ENCODE peak calls at places on chromosomes 1 and 21, in four cellular contexts. P is fibroblast of lung, X is tibial artery, J is lower lobe of right lung. O is an unnamed sample. For H3K4me1, the result is how much of the 10 kb centered on the place peaks cover.

GRCh38 chr1:232142403-232143314 is 487.3 kb downstream of the SIPA1L2 start:
- DNase-seq in P (peak), X (peak), J (no peak), O (peak)

GRCh38 chr1:47228644-47229030 is 3.4 kb downstream of the TAL1 start:
- DNase-seq in P (no peak), X (no peak), J (no peak), O (no peak)

GRCh38 chr1:29675481-29676263 is 439.4 kb downstream of the PTPRU start:
- DNase-seq in P (no peak), X (peak), J (no peak), O (no peak)

GRCh38 chr1:161473363-161473762 is 31.9 kb upstream of the FCGR2A start:
- DNase-seq in P (peak), X (no peak), J (no peak), O (no peak)

GRCh38 chr1:93665015-93665414 is 16.6 kb downstream of the BCAR3 start:
- DNase-seq in P (no peak), X (no peak), J (no peak), O (no peak)

GRCh38 chr21:17572431-17572830 is 40.3 kb downstream of the BTG3 start:
- DNase-seq in P (no peak), X (no peak), J (no peak), O (no peak)

GRCh38 chr1:47449702-47450552 is 12.1 kb downstream of the FOXD2 start:
- DNase-seq in P (no peak), X (no peak), J (peak), O (no peak)

GRCh38 chr1:246193537-246193936 is 313.5 kb downstream of the SMYD3 start:
- DNase-seq in P (no peak), X (no peak), J (no peak), O (no peak)

GRCh38 chr1:181398544-181398943 is 84.8 kb upstream of the CACNA1E start:
- DNase-seq in P (no peak), X (no peak), J (no peak), O (no peak)

GRCh38 chr1:19845166-19845954 is 30.3 kb upstream of the RNF186 start:
- DNase-seq in P (peak), X (no peak), J (no peak), O (no peak)

GRCh38 chr21:23695449-23695848 is 1911.8 kb downstream of the MRPL39 start:
- DNase-seq in P (no peak), X (no peak), J (no peak), O (no peak)

GRCh38 chr1:62392951-62393350 is 43.9 kb upstream of the USP1 start:
- DNase-seq in P (no peak), X (no peak), J (no peak), O (no peak)

GRCh38 chr21:17900990-17901385 is 81.8 kb upstream of the C21orf91 start:
- DNase-seq in P (no peak), X (no peak), J (no peak), O (no peak)

GRCh38 chr1:186175588-186175987 is 199.5 kb downstream of the TPR start:
- DNase-seq in P (peak), X (no peak), J (no peak), O (no peak)

GRCh38 chr1:227449051-227449450 is 114.3 kb upstream of the ZNF678 start:
- DNase-seq in P (peak), X (no peak), J (no peak), O (no peak)

GRCh38 chr1:246001142-246001812 is 505.8 kb downstream of the SMYD3 start:
- DNase-seq in P (peak), X (no peak), J (no peak), O (no peak)

GRCh38 chr21:35540950-35541632 is 492.0 kb upstream of the RUNX1 start:
- DNase-seq in P (no peak), X (no peak), J (no peak), O (no peak)

GRCh38 chr21:38293113-38293512 is 36.3 kb downstream of the KCNJ15 start:
- DNase-seq in P (no peak), X (no peak), J (no peak), O (no peak)

GRCh38 chr1:236081546-236082227 is 16.8 kb upstream of the NID1 start:
- DNase-seq in P (no peak), X (no peak), J (no peak), O (no peak)

GRCh38 chr1:25098717-25099116 is 133.6 kb downstream of the SYF2 start:
- DNase-seq in P (no peak), X (no peak), J (no peak), O (no peak)

GRCh38 chr1:107138767-107139445 is 1.9 kb upstream of the NTNG1 start:
- DNase-seq in P (no peak), X (no peak), J (no peak), O (no peak)

GRCh38 chr21:45084121-45084520 is 9.7 kb downstream of the ADARB1 start:
- DNase-seq in P (no peak), X (no peak), J (no peak), O (no peak)

GRCh38 chr1:191993549-191993948 is 164.7 kb upstream of the RGS18 start:
- DNase-seq in P (peak), X (no peak), J (no peak), O (no peak)

GRCh38 chr1:243716901-243717300 is 133.1 kb downstream of the AKT3 start:
- DNase-seq in P (no peak), X (no peak), J (no peak), O (no peak)

GRCh38 chr21:42970946-42971653 is 3.3 kb upstream of the PKNOX1 start:
- DNase-seq in P (no peak), X (no peak), J (no peak), O (no peak)

GRCh38 chr21:29287383-29287782 is 11.3 kb upstream of the BACH1 start:
- DNase-seq in P (no peak), X (no peak), J (no peak), O (no peak)

GRCh38 chr1:94698759-94699502 is 121.2 kb upstream of the SLC44A3 start:
- DNase-seq in P (no peak), X (no peak), J (no peak), O (no peak)

GRCh38 chr1:205319081-205320018 is 2.2 kb downstream of the NUAK2 start:
- DNase-seq in P (peak), X (peak), J (peak), O (no peak)

GRCh38 chr1:218069180-218069579 is 215.9 kb upstream of the RRP15 start:
- DNase-seq in P (no peak), X (no peak), J (no peak), O (no peak)

GRCh38 chr1:43367026-43367903 is 546 bp downstream of the ELOVL1 start:
- DNase-seq in P (no peak), X (peak), J (peak), O (no peak)

GRCh38 chr1:161440312-161440894 is 64.9 kb upstream of the FCGR2A start:
- DNase-seq in P (peak), X (no peak), J (peak), O (no peak)

GRCh38 chr1:220367833-220368232 is 95.6 kb upstream of the RAB3GAP2 start:
- DNase-seq in P (no peak), X (no peak), J (no peak), O (no peak)

GRCh38 chr1:184188091-184188490 is 136.6 kb downstream of the TSEN15 start:
- DNase-seq in P (no peak), X (no peak), J (no peak), O (no peak)

GRCh38 chr1:239011382-239011781 is 375.0 kb upstream of the CHRM3 start:
- DNase-seq in P (no peak), X (no peak), J (no peak), O (no peak)

GRCh38 chr1:56153276-56153675 is 426.1 kb downstream of the PLPP3 start:
- DNase-seq in P (no peak), X (no peak), J (no peak), O (no peak)

GRCh38 chr1:98053471-98054366 is 132.9 kb upstream of the DPYD start:
- DNase-seq in P (peak), X (peak), J (peak), O (no peak)

GRCh38 chr1:169186106-169186505 is 79.6 kb downstream of the ATP1B1 start:
- DNase-seq in P (peak), X (no peak), J (no peak), O (no peak)

DNA sequence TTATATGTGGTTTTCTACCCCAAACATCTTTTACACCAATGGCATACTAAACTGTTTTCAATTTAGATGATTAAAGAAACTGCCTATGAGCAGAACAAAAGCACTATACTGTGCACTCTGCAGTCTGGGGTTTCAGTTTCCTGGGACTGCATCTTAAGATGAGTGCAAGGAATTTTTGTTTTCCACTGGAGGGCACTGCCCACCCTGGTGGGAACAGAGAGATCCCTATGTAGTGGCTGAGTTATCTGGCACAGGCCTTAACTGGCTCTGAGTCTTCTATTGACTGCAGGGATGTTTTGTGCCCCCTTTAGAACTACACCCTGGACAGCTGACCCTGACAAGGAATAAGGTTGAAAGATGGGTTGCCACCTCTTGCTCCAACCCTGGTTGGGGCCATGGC is 12.0 kb downstream of the PROK1 start:
- DNase-seq in P (peak), X (no peak), J (no peak), O (no peak)
- TF ChIP-seq CTCF in P (no peak), X (no peak), J (no peak), O (no peak)

GRCh38 chr1:59124166-59124565 is 172.7 kb upstream of the FGGY start:
- DNase-seq in P (peak), X (no peak), J (no peak), O (no peak)

GRCh38 chr1:59125154-59125553 is 171.7 kb upstream of the FGGY start:
- DNase-seq in P (no peak), X (no peak), J (no peak), O (no peak)

GRCh38 chr1:59126361-59126760 is 170.5 kb upstream of the FGGY start:
- DNase-seq in P (no peak), X (no peak), J (no peak), O (no peak)

GRCh38 chr1:59128239-59128736 is 168.6 kb upstream of the FGGY start:
- DNase-seq in P (no peak), X (no peak), J (no peak), O (no peak)

GRCh38 chr1:59125711-59126320 is 171.1 kb upstream of the FGGY start:
- DNase-seq in P (no peak), X (no peak), J (no peak), O (no peak)
- H3K4me1 ChIP-seq in P (under half), X (under half), J (under half), O (under half)

GRCh38 chr1:117589531-117589930 is 16.3 kb upstream of the TENT5C start:
- DNase-seq in P (no peak), X (no peak), J (no peak), O (no peak)

GRCh38 chr1:117587479-117588356 is 18.1 kb upstream of the TENT5C start:
- DNase-seq in P (no peak), X (peak), J (no peak), O (no peak)

GRCh38 chr1:117586337-117586736 is 19.5 kb upstream of the TENT5C start:
- DNase-seq in P (no peak), X (no peak), J (no peak), O (no peak)

GRCh38 chr1:117585086-117585485 is 20.8 kb upstream of the TENT5C start:
- DNase-seq in P (no peak), X (peak), J (no peak), O (no peak)

DNA sequence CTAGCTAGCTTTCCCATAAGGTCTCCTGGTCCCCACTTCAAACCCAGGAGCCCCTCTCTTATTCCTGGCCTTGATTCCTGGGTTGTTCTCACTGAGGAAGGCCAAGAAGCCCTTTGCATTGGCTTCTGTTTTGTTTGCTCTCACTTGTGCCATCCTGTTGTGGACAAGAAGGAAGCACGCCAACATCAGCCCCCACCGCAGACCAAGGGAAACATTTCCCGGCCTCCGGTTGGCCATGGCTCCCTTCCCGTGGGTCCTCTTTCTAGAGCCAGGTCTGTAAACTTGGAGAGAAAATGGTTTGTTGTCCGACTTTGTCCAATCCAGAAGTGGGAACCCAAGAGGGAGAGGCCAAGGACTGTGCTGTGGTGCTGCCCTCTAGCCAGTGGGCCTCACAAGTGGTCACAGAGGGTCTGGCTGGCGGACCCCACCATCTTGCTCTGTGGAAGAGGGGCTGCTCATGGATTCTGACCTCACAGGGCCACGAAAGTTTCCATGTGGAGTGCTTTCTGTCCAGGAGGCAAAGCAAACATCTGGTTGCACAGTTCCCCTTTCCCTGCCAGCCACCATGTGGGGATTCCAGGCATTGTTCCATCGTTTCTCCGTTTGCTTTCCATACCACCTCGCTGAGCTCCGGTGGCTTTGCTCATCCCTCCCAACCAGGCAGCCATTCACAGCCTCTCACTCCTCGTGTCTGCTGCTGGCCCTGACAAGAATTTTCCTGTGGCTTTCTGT is 18.9 kb upstream of the TENT5C start:
- DNase-seq in P (no peak), X (peak), J (no peak), O (no peak)
- TF ChIP-seq CTCF in P (peak), X (no peak), J (no peak), O (no peak)

GRCh38 chr1:13728104-13728503 is 28.1 kb downstream of the PRDM2 start:
- DNase-seq in P (no peak), X (no peak), J (no peak), O (no peak)

GRCh38 chr1:13730751-13731482 is 30.9 kb downstream of the PRDM2 start:
- DNase-seq in P (no peak), X (no peak), J (peak), O (peak)

GRCh38 chr1:13731897-13732296 is 31.9 kb downstream of the PRDM2 start:
- DNase-seq in P (no peak), X (no peak), J (no peak), O (no peak)

GRCh38 chr1:13732971-13733667 is 33.1 kb downstream of the PRDM2 start:
- DNase-seq in P (no peak), X (no peak), J (no peak), O (no peak)

GRCh38 chr1:13730301-13730700 is 30.3 kb downstream of the PRDM2 start:
- DNase-seq in P (no peak), X (no peak), J (no peak), O (no peak)
- H3K4me1 ChIP-seq in P (under half), X (under half), J (under half), O (under half)

GRCh38 chr1:151801846-151802245 is 3.4 kb downstream of the LINGO4 start:
- DNase-seq in P (no peak), X (no peak), J (no peak), O (peak)

GRCh38 chr1:151800830-151801229 is 4.4 kb downstream of the LINGO4 start:
- DNase-seq in P (no peak), X (no peak), J (no peak), O (peak)

GRCh38 chr1:151801310-151801820 is 3.9 kb downstream of the LINGO4 start:
- DNase-seq in P (no peak), X (no peak), J (no peak), O (peak)

GRCh38 chr1:151803164-151803563 is 2.1 kb downstream of the LINGO4 start:
- DNase-seq in P (no peak), X (no peak), J (no peak), O (peak)

DNA sequence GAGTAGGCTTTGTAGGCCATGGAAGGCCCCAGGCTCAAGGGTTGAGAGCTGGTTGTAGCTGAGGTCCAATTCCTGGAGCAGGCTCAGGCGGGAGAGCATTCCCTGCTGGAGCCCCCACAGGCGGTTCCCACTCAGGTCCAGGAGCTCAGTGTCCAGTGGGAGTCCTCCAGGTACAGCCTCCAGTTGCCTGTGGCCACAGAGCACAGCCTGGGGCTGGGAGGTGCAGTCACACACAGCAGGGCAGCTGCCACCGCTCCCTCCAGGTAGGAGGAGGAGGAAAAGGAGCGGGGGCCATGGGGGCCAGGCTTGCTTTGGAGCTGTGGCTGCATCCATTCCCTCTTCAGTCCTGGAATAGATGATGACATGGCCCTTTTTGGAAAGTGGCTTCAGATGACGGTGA is 2.8 kb downstream of the LINGO4 start:
- DNase-seq in P (no peak), X (peak), J (no peak), O (peak)
- TF ChIP-seq CTCF in P (no peak), X (no peak), J (no peak), O (no peak)

DNA sequence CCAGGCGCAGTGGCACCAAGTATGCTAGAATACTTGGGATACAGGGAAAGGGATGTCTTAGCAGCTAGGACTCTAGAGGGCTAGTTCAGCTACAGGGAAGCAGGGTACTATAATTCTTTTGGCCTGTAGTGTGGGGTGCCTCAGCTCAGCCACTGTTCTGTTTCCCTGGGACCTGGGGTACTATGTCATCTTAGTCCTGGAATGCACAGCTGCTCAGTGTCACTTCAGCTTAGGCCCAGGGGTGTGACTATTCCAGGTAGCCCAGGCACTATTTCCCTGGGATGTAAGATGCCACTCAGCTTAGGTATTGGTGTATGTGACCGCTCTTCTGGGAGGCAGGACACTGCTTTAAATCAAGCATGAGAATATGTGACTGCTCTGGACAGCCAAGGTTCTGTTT is 34.1 kb downstream of the RGSL1 start:
- DNase-seq in P (no peak), X (no peak), J (no peak), O (no peak)
- H3K4me1 ChIP-seq in P (under half), X (under half), J (under half), O (under half)

DNA sequence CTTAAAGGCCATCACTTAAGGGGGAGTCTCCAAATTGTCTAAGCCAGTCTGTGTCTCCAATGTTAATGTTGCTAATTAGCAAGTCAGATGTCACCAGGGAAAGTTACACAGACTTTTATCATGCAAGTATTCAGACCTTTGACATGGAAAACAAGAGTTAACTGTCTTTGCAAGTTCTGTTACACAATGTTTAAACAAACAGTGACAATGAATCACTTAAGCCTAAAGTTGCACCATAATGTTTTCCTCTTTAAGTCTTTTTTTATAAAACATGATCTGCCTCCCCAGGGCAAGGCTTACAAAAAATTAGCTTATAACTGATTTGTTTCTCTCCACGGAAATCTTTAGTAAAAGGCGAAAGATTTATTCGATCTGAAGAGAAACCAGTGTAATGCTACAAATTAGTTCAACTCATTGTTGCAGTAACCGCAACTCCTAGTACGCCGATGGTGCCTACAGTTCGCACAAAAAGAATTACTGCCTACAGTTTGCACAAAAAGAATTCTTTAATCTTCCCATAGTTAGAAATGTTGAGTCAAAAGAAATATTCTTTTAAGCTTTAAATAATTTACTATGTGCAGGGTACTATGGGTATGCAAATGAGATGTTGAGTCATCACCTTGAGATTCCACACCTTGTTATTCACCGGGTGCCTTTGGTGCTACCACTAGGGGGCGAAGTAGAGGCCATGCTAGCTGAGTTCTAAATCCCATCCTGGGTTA is 45.3 kb downstream of the HHAT start:
- DNase-seq in P (peak), X (no peak), J (peak), O (peak)
- TF ChIP-seq CTCF in P (peak), X (peak), J (peak), O (peak)